ENCODE peak calls at places on chromosomes 1 and 21, in six cellular contexts. P is Kasumi-1; L is stimulated activated CD4-positive, alpha-beta T cell treated with anti-CD3 and anti-CD28 coated beads, Interleukin-12 subunit alpha, Interleukin-12 subunit beta, amount 100 ng/mL, for 4 hours; S is GM23338; R is midbrain; Z is nephron progenitor cell. H is an unnamed sample.

GRCh38 chr1:184685116-184685515 is 69.5 kb downstream of the EDEM3 start:
- DNase-seq in P (no peak), L (no peak), S (no peak), R (no peak), Z (no peak), H (peak; percentile 38)

GRCh38 chr1:200483491-200484143 is 73.8 kb upstream of the ZNF281 start:
- DNase-seq in P (peak; percentile 62), L (peak; percentile 40), S (peak; percentile 42), R (no peak), Z (no peak), H (peak; percentile 71)

GRCh38 chr1:74681449-74681848 is 7.9 kb upstream of the ERICH3 start:
- DNase-seq in P (no peak), L (no peak), S (no peak), R (no peak), Z (no peak), H (no peak)

GRCh38 chr21:45767071-45768006 is 123.8 kb downstream of the PCBP3 start:
- DNase-seq in P (no peak), L (no peak), S (no peak), R (no peak), Z (no peak), H (no peak)

GRCh38 chr1:197912739-197913494 is 4.3 kb upstream of the LHX9 start:
- DNase-seq in P (no peak), L (no peak), S (peak; percentile 46), R (no peak), Z (no peak), H (no peak)

GRCh38 chr1:29835486-29836273 is 599.4 kb downstream of the PTPRU start:
- DNase-seq in P (no peak), L (no peak), S (no peak), R (no peak), Z (no peak), H (no peak)

GRCh38 chr1:158654570-158654969 is 31.9 kb downstream of the SPTA1 start:
- DNase-seq in P (no peak), L (no peak), S (peak; percentile 5), R (no peak), Z (no peak), H (no peak)

GRCh38 chr1:235105051-235106043 is 23.3 kb downstream of the TOMM20 start:
- DNase-seq in P (no peak), L (no peak), S (no peak), R (no peak), Z (no peak), H (no peak)

GRCh38 chr1:175522880-175523279 is 220.5 kb downstream of the TNR start:
- DNase-seq in P (no peak), L (no peak), S (no peak), R (no peak), Z (no peak), H (no peak)

H was measured in adrenal gland.